ENCODE peak calls at places on chromosomes 11 and 22, in nine cellular contexts. One of them, this sample, is unnamed.

GRCh38 chr22:28771195-28771791 is 1.2 kb upstream of the CCDC117 start:
- DNase-seq in HFF-Myc: no peak
- DNase-seq in GM12865: no peak
- DNase-seq in astrocyte of the cerebellum: no peak
- DNase-seq in sigmoid colon: no peak
- DNase-seq in upper lobe of right lung: no peak
- DNase-seq in activated B cell treated with CpG ODN at 0.5 μM for 24 hours: no peak
- DNase-seq in dorsolateral prefrontal cortex: no peak
- DNase-seq in RWPE1: peak; percentile 13
- DNase-seq in this sample: peak; percentile 27

GRCh38 chr11:47143322-47143721 is 33.4 kb downstream of the ARFGAP2 start:
- DNase-seq in upper lobe of right lung: no peak
- DNase-seq in HFF-Myc: peak; percentile 94
- DNase-seq in activated B cell treated with CpG ODN at 0.5 μM for 24 hours: no peak
- DNase-seq in RWPE1: peak; percentile 41
- DNase-seq in astrocyte of the cerebellum: no peak
- DNase-seq in dorsolateral prefrontal cortex: no peak
- DNase-seq in sigmoid colon: peak; percentile 81
- DNase-seq in GM12865: no peak
- DNase-seq in this sample: no peak

GRCh38 chr11:69166186-69167115 is 10.7 kb downstream of the SMIM38 start:
- DNase-seq in sigmoid colon: no peak
- DNase-seq in HFF-Myc: peak; percentile 61
- DNase-seq in upper lobe of right lung: no peak
- DNase-seq in RWPE1: peak; percentile 78
- DNase-seq in GM12865: peak; percentile 88
- DNase-seq in astrocyte of the cerebellum: peak; percentile 78
- DNase-seq in activated B cell treated with CpG ODN at 0.5 μM for 24 hours: peak; percentile 37
- DNase-seq in dorsolateral prefrontal cortex: no peak
- DNase-seq in this sample: peak; percentile 79

GRCh38 chr11:99271527-99271926 is 250.8 kb downstream of the CNTN5 start:
- DNase-seq in HFF-Myc: no peak
- DNase-seq in dorsolateral prefrontal cortex: no peak
- DNase-seq in GM12865: no peak
- DNase-seq in astrocyte of the cerebellum: no peak
- DNase-seq in sigmoid colon: no peak
- DNase-seq in activated B cell treated with CpG ODN at 0.5 μM for 24 hours: no peak
- DNase-seq in upper lobe of right lung: no peak
- DNase-seq in RWPE1: no peak
- DNase-seq in this sample: no peak

GRCh38 chr11:72100462-72100861 is 2.6 kb downstream of the LAMTOR1 start:
- DNase-seq in RWPE1: no peak
- DNase-seq in sigmoid colon: no peak
- DNase-seq in astrocyte of the cerebellum: no peak
- DNase-seq in GM12865: no peak
- DNase-seq in dorsolateral prefrontal cortex: no peak
- DNase-seq in HFF-Myc: no peak
- DNase-seq in upper lobe of right lung: no peak
- DNase-seq in activated B cell treated with CpG ODN at 0.5 μM for 24 hours: no peak
- DNase-seq in this sample: no peak

GRCh38 chr11:28939381-28939780 is 831.2 kb downstream of the METTL15 start:
- DNase-seq in dorsolateral prefrontal cortex: no peak
- DNase-seq in RWPE1: no peak
- DNase-seq in astrocyte of the cerebellum: no peak
- DNase-seq in upper lobe of right lung: no peak
- DNase-seq in HFF-Myc: no peak
- DNase-seq in GM12865: no peak
- DNase-seq in activated B cell treated with CpG ODN at 0.5 μM for 24 hours: no peak
- DNase-seq in sigmoid colon: no peak
- DNase-seq in this sample: no peak

GRCh38 chr22:41360126-41360525 is 21.6 kb upstream of the TEF start:
- DNase-seq in dorsolateral prefrontal cortex: no peak
- DNase-seq in HFF-Myc: no peak
- DNase-seq in GM12865: no peak
- DNase-seq in astrocyte of the cerebellum: no peak
- DNase-seq in upper lobe of right lung: no peak
- DNase-seq in activated B cell treated with CpG ODN at 0.5 μM for 24 hours: no peak
- DNase-seq in RWPE1: no peak
- DNase-seq in sigmoid colon: no peak
- DNase-seq in this sample: no peak

GRCh38 chr11:80727315-80727714 is 1286.5 kb upstream of the TENM4 start:
- DNase-seq in sigmoid colon: no peak
- DNase-seq in RWPE1: peak; percentile 5
- DNase-seq in astrocyte of the cerebellum: peak; percentile 2
- DNase-seq in upper lobe of right lung: no peak
- DNase-seq in GM12865: peak; percentile 61
- DNase-seq in dorsolateral prefrontal cortex: peak; percentile 37
- DNase-seq in activated B cell treated with CpG ODN at 0.5 μM for 24 hours: no peak
- DNase-seq in HFF-Myc: no peak
- DNase-seq in this sample: peak; percentile 52

GRCh38 chr11:74689666-74690065 is 41.6 kb downstream of the CHRDL2 start:
- DNase-seq in activated B cell treated with CpG ODN at 0.5 μM for 24 hours: no peak
- DNase-seq in RWPE1: peak; percentile 46
- DNase-seq in astrocyte of the cerebellum: no peak
- DNase-seq in GM12865: no peak
- DNase-seq in sigmoid colon: no peak
- DNase-seq in HFF-Myc: no peak
- DNase-seq in upper lobe of right lung: no peak
- DNase-seq in dorsolateral prefrontal cortex: no peak
- DNase-seq in this sample: peak; percentile 74

GRCh38 chr11:84655729-84656128 is 971.4 kb downstream of the DLG2 start:
- DNase-seq in sigmoid colon: no peak
- DNase-seq in RWPE1: no peak
- DNase-seq in GM12865: no peak
- DNase-seq in dorsolateral prefrontal cortex: no peak
- DNase-seq in HFF-Myc: no peak
- DNase-seq in activated B cell treated with CpG ODN at 0.5 μM for 24 hours: no peak
- DNase-seq in upper lobe of right lung: no peak
- DNase-seq in astrocyte of the cerebellum: no peak
- DNase-seq in this sample: no peak

GRCh38 chr11:19241260-19242183 is 777 bp upstream of the E2F8 start:
- DNase-seq in HFF-Myc: no peak
- DNase-seq in sigmoid colon: peak; percentile 66
- DNase-seq in activated B cell treated with CpG ODN at 0.5 μM for 24 hours: peak; percentile 15
- DNase-seq in GM12865: peak; percentile 71
- DNase-seq in RWPE1: peak; percentile 58
- DNase-seq in dorsolateral prefrontal cortex: no peak
- DNase-seq in upper lobe of right lung: peak; percentile 68
- DNase-seq in astrocyte of the cerebellum: no peak
- DNase-seq in this sample: no peak

GRCh38 chr11:133819114-133819513 is 26.2 kb downstream of the SPATA19 start:
- DNase-seq in GM12865: no peak
- DNase-seq in HFF-Myc: no peak
- DNase-seq in activated B cell treated with CpG ODN at 0.5 μM for 24 hours: no peak
- DNase-seq in sigmoid colon: no peak
- DNase-seq in upper lobe of right lung: no peak
- DNase-seq in RWPE1: no peak
- DNase-seq in astrocyte of the cerebellum: no peak
- DNase-seq in dorsolateral prefrontal cortex: no peak
- DNase-seq in this sample: no peak

GRCh38 chr11:6249822-6250555 is 9.6 kb upstream of the CCKBR start:
- DNase-seq in dorsolateral prefrontal cortex: peak; percentile 78
- DNase-seq in RWPE1: peak; percentile 77
- DNase-seq in activated B cell treated with CpG ODN at 0.5 μM for 24 hours: no peak
- DNase-seq in GM12865: no peak
- DNase-seq in HFF-Myc: peak; percentile 9
- DNase-seq in upper lobe of right lung: peak; percentile 66
- DNase-seq in sigmoid colon: no peak
- DNase-seq in astrocyte of the cerebellum: peak; percentile 31
- DNase-seq in this sample: peak; percentile 82

GRCh38 chr11:86774422-86774821 is 25.9 kb upstream of the PRSS23 start:
- DNase-seq in upper lobe of right lung: no peak
- DNase-seq in RWPE1: no peak
- DNase-seq in HFF-Myc: no peak
- DNase-seq in astrocyte of the cerebellum: no peak
- DNase-seq in activated B cell treated with CpG ODN at 0.5 μM for 24 hours: no peak
- DNase-seq in sigmoid colon: no peak
- DNase-seq in GM12865: no peak
- DNase-seq in dorsolateral prefrontal cortex: no peak
- DNase-seq in this sample: no peak

GRCh38 chr22:50720301-50720845 is 17.6 kb upstream of the ACR start:
- DNase-seq in GM12865: no peak
- DNase-seq in RWPE1: no peak
- DNase-seq in activated B cell treated with CpG ODN at 0.5 μM for 24 hours: no peak
- DNase-seq in HFF-Myc: no peak
- DNase-seq in upper lobe of right lung: no peak
- DNase-seq in dorsolateral prefrontal cortex: no peak
- DNase-seq in sigmoid colon: no peak
- DNase-seq in astrocyte of the cerebellum: no peak
- DNase-seq in this sample: no peak

GRCh38 chr22:31611065-31611760 is 50.8 kb downstream of the PISD start:
- DNase-seq in astrocyte of the cerebellum: no peak
- DNase-seq in activated B cell treated with CpG ODN at 0.5 μM for 24 hours: no peak
- DNase-seq in upper lobe of right lung: no peak
- DNase-seq in dorsolateral prefrontal cortex: no peak
- DNase-seq in GM12865: no peak
- DNase-seq in HFF-Myc: no peak
- DNase-seq in sigmoid colon: peak; percentile 73
- DNase-seq in RWPE1: no peak
- DNase-seq in this sample: no peak

GRCh38 chr11:38169286-38169685 is 1571.2 kb upstream of the RAG2 start:
- DNase-seq in HFF-Myc: no peak
- DNase-seq in astrocyte of the cerebellum: peak; percentile 23
- DNase-seq in RWPE1: peak; percentile 71
- DNase-seq in GM12865: no peak
- DNase-seq in upper lobe of right lung: no peak
- DNase-seq in activated B cell treated with CpG ODN at 0.5 μM for 24 hours: no peak
- DNase-seq in sigmoid colon: no peak
- DNase-seq in dorsolateral prefrontal cortex: no peak
- DNase-seq in this sample: peak; percentile 69

GRCh38 chr11:118918686-118919280 is 6.9 kb downstream of the BCL9L start:
- DNase-seq in sigmoid colon: peak; percentile 71
- DNase-seq in upper lobe of right lung: no peak
- DNase-seq in RWPE1: no peak
- DNase-seq in GM12865: no peak
- DNase-seq in dorsolateral prefrontal cortex: no peak
- DNase-seq in HFF-Myc: no peak
- DNase-seq in activated B cell treated with CpG ODN at 0.5 μM for 24 hours: no peak
- DNase-seq in astrocyte of the cerebellum: no peak
- DNase-seq in this sample: no peak

GRCh38 chr11:104259121-104259610 is 95.2 kb upstream of the PDGFD start:
- DNase-seq in astrocyte of the cerebellum: no peak
- DNase-seq in dorsolateral prefrontal cortex: no peak
- DNase-seq in activated B cell treated with CpG ODN at 0.5 μM for 24 hours: no peak
- DNase-seq in sigmoid colon: no peak
- DNase-seq in upper lobe of right lung: no peak
- DNase-seq in RWPE1: no peak
- DNase-seq in HFF-Myc: no peak
- DNase-seq in GM12865: no peak
- DNase-seq in this sample: no peak
- TF ChIP-seq CTCF in astrocyte of the cerebellum: no peak
- TF ChIP-seq CTCF in dorsolateral prefrontal cortex: no peak
- TF ChIP-seq CTCF in activated B cell treated with CpG ODN at 0.5 μM for 24 hours: no peak
- TF ChIP-seq CTCF in sigmoid colon: no peak
- TF ChIP-seq CTCF in upper lobe of right lung: no peak
- TF ChIP-seq CTCF in RWPE1: no peak
- TF ChIP-seq CTCF in HFF-Myc: no peak
- TF ChIP-seq CTCF in GM12865: no peak
- TF ChIP-seq CTCF in this sample: no peak

GRCh38 chr11:129268371-129268770 is 76.2 kb upstream of the ARHGAP32 start:
- DNase-seq in dorsolateral prefrontal cortex: no peak
- DNase-seq in RWPE1: no peak
- DNase-seq in GM12865: no peak
- DNase-seq in astrocyte of the cerebellum: no peak
- DNase-seq in activated B cell treated with CpG ODN at 0.5 μM for 24 hours: no peak
- DNase-seq in upper lobe of right lung: no peak
- DNase-seq in HFF-Myc: no peak
- DNase-seq in sigmoid colon: no peak
- DNase-seq in this sample: no peak
- TF ChIP-seq CTCF in dorsolateral prefrontal cortex: no peak
- TF ChIP-seq CTCF in RWPE1: no peak
- TF ChIP-seq CTCF in GM12865: no peak
- TF ChIP-seq CTCF in astrocyte of the cerebellum: no peak
- TF ChIP-seq CTCF in activated B cell treated with CpG ODN at 0.5 μM for 24 hours: no peak
- TF ChIP-seq CTCF in upper lobe of right lung: no peak
- TF ChIP-seq CTCF in HFF-Myc: no peak
- TF ChIP-seq CTCF in sigmoid colon: no peak
- TF ChIP-seq CTCF in this sample: no peak

GRCh38 chr22:22830957-22831688 is 56.5 kb upstream of the IGLL5 start:
- DNase-seq in RWPE1: no peak
- DNase-seq in HFF-Myc: no peak
- DNase-seq in sigmoid colon: no peak
- DNase-seq in astrocyte of the cerebellum: no peak
- DNase-seq in upper lobe of right lung: no peak
- DNase-seq in activated B cell treated with CpG ODN at 0.5 μM for 24 hours: no peak
- DNase-seq in GM12865: no peak
- DNase-seq in dorsolateral prefrontal cortex: no peak
- DNase-seq in this sample: no peak
- TF ChIP-seq CTCF in RWPE1: no peak
- TF ChIP-seq CTCF in HFF-Myc: no peak
- TF ChIP-seq CTCF in sigmoid colon: no peak
- TF ChIP-seq CTCF in astrocyte of the cerebellum: no peak
- TF ChIP-seq CTCF in upper lobe of right lung: no peak
- TF ChIP-seq CTCF in activated B cell treated with CpG ODN at 0.5 μM for 24 hours: no peak
- TF ChIP-seq CTCF in GM12865: no peak
- TF ChIP-seq CTCF in dorsolateral prefrontal cortex: no peak
- TF ChIP-seq CTCF in this sample: no peak

GRCh38 chr11:93888026-93888425 is 37.6 kb upstream of the VSTM5 start:
- DNase-seq in GM12865: no peak
- DNase-seq in activated B cell treated with CpG ODN at 0.5 μM for 24 hours: no peak
- DNase-seq in dorsolateral prefrontal cortex: no peak
- DNase-seq in RWPE1: no peak
- DNase-seq in astrocyte of the cerebellum: no peak
- DNase-seq in upper lobe of right lung: no peak
- DNase-seq in HFF-Myc: no peak
- DNase-seq in sigmoid colon: no peak
- DNase-seq in this sample: no peak
- TF ChIP-seq CTCF in GM12865: no peak
- TF ChIP-seq CTCF in activated B cell treated with CpG ODN at 0.5 μM for 24 hours: no peak
- TF ChIP-seq CTCF in dorsolateral prefrontal cortex: no peak
- TF ChIP-seq CTCF in RWPE1: no peak
- TF ChIP-seq CTCF in astrocyte of the cerebellum: no peak
- TF ChIP-seq CTCF in upper lobe of right lung: no peak
- TF ChIP-seq CTCF in HFF-Myc: no peak
- TF ChIP-seq CTCF in sigmoid colon: no peak
- TF ChIP-seq CTCF in this sample: no peak